ENCODE peak calls at places on chromosomes 6 and 20, in seven cellular contexts. R is stimulated activated CD8-positive, alpha-beta memory T cell treated with anti-CD3 and anti-CD28 coated beads, Interleukin-4, amount 100 ng/mL, for 4 hours; E is cardiac muscle cell; N is NCI-H2107; J is H7; S is activated naive CD4-positive, alpha-beta T cell; C is HEK293T. Y is an unnamed sample.
A peak's percentile ranks its signal among the peaks of the same experiment; 100 is the strongest.

GRCh38 chr6:71335544-71335943 is 46.9 kb downstream of the OGFRL1 start:
- DNase-seq in J (peak; percentile 7), S (no peak), C (no peak), E (no peak), N (no peak), R (no peak), Y (no peak)

GRCh38 chr20:32536861-32537656 is 48.1 kb downstream of the NOL4L start:
- DNase-seq in J (peak; percentile 94), C (peak; percentile 26), E (no peak), S (no peak), R (no peak), N (peak; percentile 81), Y (peak; percentile 42)

GRCh38 chr6:170449835-170450753 is 103.0 kb downstream of the PSMB1 start:
- DNase-seq in R (no peak), C (no peak), S (no peak), J (peak; percentile 60), N (no peak), E (no peak), Y (no peak)

GRCh38 chr6:163415620-163416379 is 1.3 kb downstream of the QKI start:
- DNase-seq in E (peak; percentile 67), J (peak; percentile 61), C (peak; percentile 49), S (no peak), N (no peak), R (no peak), Y (no peak)

GRCh38 chr6:52046456-52046855 is 41.0 kb downstream of the PKHD1 start:
- DNase-seq in C (no peak), R (no peak), E (no peak), N (no peak), S (no peak), J (no peak), Y (no peak)

GRCh38 chr20:9416421-9416820 is 98.0 kb upstream of the LAMP5 start:
- DNase-seq in E (no peak), C (no peak), N (no peak), J (no peak), R (no peak), S (no peak), Y (no peak)

GRCh38 chr6:102474041-102474807 is 1080.7 kb downstream of the GRIK2 start:
- DNase-seq in S (no peak), E (no peak), J (no peak), C (no peak), R (no peak), N (no peak), Y (no peak)

GRCh38 chr6:101397199-101397598 is 3.7 kb downstream of the GRIK2 start:
- DNase-seq in J (peak; percentile 65), S (no peak), R (no peak), N (peak; percentile 45), C (no peak), E (peak; percentile 33), Y (no peak)

GRCh38 chr20:45874576-45874975 is 6.5 kb upstream of the ZSWIM1 start:
- DNase-seq in J (no peak), R (no peak), N (no peak), S (no peak), E (no peak), C (no peak), Y (no peak)

GRCh38 chr20:37543828-37544227 is 16.2 kb upstream of the BLCAP start:
- DNase-seq in R (no peak), C (peak; percentile 42), J (no peak), S (no peak), E (peak; percentile 70), N (no peak), Y (no peak)

GRCh38 chr6:160435935-160436334 is 87.8 kb downstream of the SLC22A3 start:
- DNase-seq in E (no peak), C (no peak), S (no peak), N (no peak), R (no peak), J (no peak), Y (no peak)

GRCh38 chr6:77466055-77467028 is 3.1 kb upstream of the HTR1B start:
- DNase-seq in R (no peak), E (peak; percentile 82), N (no peak), S (no peak), J (peak; percentile 47), C (peak; percentile 21), Y (peak; percentile 71)

GRCh38 chr6:113936093-113936934 is 34.6 kb downstream of the HDAC2 start:
- DNase-seq in R (no peak), S (no peak), J (peak; percentile 30), N (peak; percentile 6), E (peak; percentile 76), C (peak; percentile 54), Y (no peak)

GRCh38 chr6:139027620-139028182 is 844 bp upstream of the ABRACL start:
- DNase-seq in N (no peak), C (peak; percentile 45), R (no peak), J (peak; percentile 38), E (peak; percentile 40), S (no peak), Y (no peak)

GRCh38 chr20:62966212-62967148 is 14.0 kb downstream of the SLC17A9 start:
- DNase-seq in S (no peak), N (no peak), R (no peak), C (no peak), J (no peak), E (no peak), Y (no peak)

GRCh38 chr20:2387180-2387577 is 6.5 kb downstream of the TGM6 start:
- DNase-seq in C (peak; percentile 62), S (peak; percentile 12), J (peak; percentile 82), N (peak; percentile 1), R (peak; percentile 13), E (peak; percentile 10), Y (peak; percentile 73)

GRCh38 chr6:118963003-118963402 is 28.0 kb upstream of the MCM9 start:
- DNase-seq in C (no peak), E (peak; percentile 25), J (no peak), R (no peak), N (no peak), S (no peak), Y (no peak)

GRCh38 chr6:166078294-166078693 is 89.4 kb downstream of the TBXT start:
- DNase-seq in C (no peak), S (no peak), R (no peak), J (no peak), E (peak; percentile 90), N (no peak), Y (no peak)

GRCh38 chr6:71250050-71250689 is 38.4 kb upstream of the OGFRL1 start:
- DNase-seq in R (no peak), C (no peak), J (no peak), S (no peak), N (no peak), E (peak; percentile 95), Y (no peak)

GRCh38 chr6:165422192-165422591 is 112.8 kb upstream of the C6orf118 start:
- DNase-seq in R (no peak), C (no peak), N (no peak), S (no peak), E (no peak), J (no peak), Y (no peak)